ENCODE peak calls at places on chromosomes 11 and 22, in four cellular contexts. One of them, this sample, is unnamed.

GRCh38 chr22:43501951-43502874 is 90.4 kb downstream of the MPPED1 start:
- DNase-seq in substantia nigra: no peak
- DNase-seq in ELF-1: no peak
- DNase-seq in activated gamma-delta T cell treated with Interleukin-2 at 50 U/mL for 16 hours: no peak
- DNase-seq in this sample: peak

GRCh38 chr11:118210323-118210722 is 14.5 kb downstream of the JAML start:
- DNase-seq in substantia nigra: no peak
- DNase-seq in ELF-1: no peak
- DNase-seq in activated gamma-delta T cell treated with Interleukin-2 at 50 U/mL for 16 hours: no peak
- DNase-seq in this sample: no peak

GRCh38 chr11:56396047-56396446 is 16.4 kb upstream of the OR5AL1 start:
- DNase-seq in substantia nigra: no peak
- DNase-seq in ELF-1: no peak
- DNase-seq in activated gamma-delta T cell treated with Interleukin-2 at 50 U/mL for 16 hours: no peak
- DNase-seq in this sample: no peak

GRCh38 chr11:2420502-2421225 is 20.1 kb downstream of the TSSC4 start:
- DNase-seq in substantia nigra: peak
- DNase-seq in ELF-1: peak
- DNase-seq in activated gamma-delta T cell treated with Interleukin-2 at 50 U/mL for 16 hours: peak
- DNase-seq in this sample: no peak

GRCh38 chr22:37137903-37138665 is 11.6 kb downstream of the IL2RB start:
- DNase-seq in substantia nigra: no peak
- DNase-seq in ELF-1: no peak
- DNase-seq in activated gamma-delta T cell treated with Interleukin-2 at 50 U/mL for 16 hours: no peak
- DNase-seq in this sample: no peak

GRCh38 chr11:66617148-66617814 is 851 bp downstream of the RBM14 start:
- DNase-seq in substantia nigra: no peak
- DNase-seq in ELF-1: no peak
- DNase-seq in activated gamma-delta T cell treated with Interleukin-2 at 50 U/mL for 16 hours: no peak
- DNase-seq in this sample: peak

GRCh38 chr11:92693146-92693545 is 276.3 kb upstream of the MTNR1B start:
- DNase-seq in substantia nigra: no peak
- DNase-seq in ELF-1: no peak
- DNase-seq in activated gamma-delta T cell treated with Interleukin-2 at 50 U/mL for 16 hours: no peak
- DNase-seq in this sample: no peak

GRCh38 chr11:2204361-2205213 is 33.0 kb upstream of the TH start:
- DNase-seq in substantia nigra: no peak
- DNase-seq in ELF-1: peak
- DNase-seq in activated gamma-delta T cell treated with Interleukin-2 at 50 U/mL for 16 hours: no peak
- DNase-seq in this sample: no peak

This sample was measured in occipital lobe.